ENCODE peak calls at places on chromosomes 7 and 10, in eight cellular contexts. N is naive thymus-derived CD4-positive, alpha-beta T cell; A is aorta; H is A549; O is mammary epithelial cell; Y is astrocyte; I is Caco-2; U is colonic mucosa. X is an unnamed sample.

GRCh38 chr10:37732685-37733084 is 124.7 kb downstream of the ZNF248 start:
- DNase-seq in O (no peak), A (no peak), I (no peak), Y (no peak), N (no peak), U (no peak), H (no peak), X (no peak)

GRCh38 chr10:116690356-116691078 is 51.8 kb downstream of the HSPA12A start:
- DNase-seq in I (no peak), H (no peak), O (no peak), N (no peak), U (no peak), Y (no peak), A (no peak), X (no peak)

GRCh38 chr10:125340871-125341270 is 180.5 kb upstream of the CTBP2 start:
- DNase-seq in N (no peak), Y (peak; percentile 0), A (no peak), I (no peak), O (peak; percentile 60), H (no peak), U (no peak), X (no peak)

GRCh38 chr7:137957887-137958286 is 44.0 kb downstream of the CREB3L2 start:
- DNase-seq in Y (no peak), H (no peak), N (no peak), U (no peak), I (no peak), O (no peak), A (peak; percentile 70), X (no peak)

GRCh38 chr10:79490400-79491081 is 21.8 kb upstream of the EIF5AL1 start:
- DNase-seq in H (no peak), I (no peak), N (no peak), O (no peak), Y (peak; percentile 58), A (no peak), U (no peak), X (no peak)

GRCh38 chr10:70267161-70267933 is 16.5 kb downstream of the NPFFR1 start:
- DNase-seq in A (no peak), Y (peak; percentile 96), O (peak; percentile 97), N (no peak), I (peak; percentile 45), H (peak; percentile 73), U (peak; percentile 32), X (no peak)

GRCh38 chr10:117373848-117374505 is 1.3 kb downstream of the PDZD8 start:
- DNase-seq in O (peak; percentile 57), H (peak; percentile 33), N (peak; percentile 11), U (peak; percentile 55), Y (peak; percentile 29), I (peak; percentile 39), A (peak; percentile 61), X (no peak)

GRCh38 chr10:3813986-3814831 is 29.2 kb upstream of the KLF6 start:
- DNase-seq in N (no peak), U (no peak), Y (peak; percentile 61), A (no peak), O (peak; percentile 21), H (no peak), I (no peak), X (no peak)

GRCh38 chr10:6269953-6270867 is 67.5 kb downstream of the PFKFB3 start:
- DNase-seq in N (no peak), H (no peak), U (peak; percentile 18), Y (no peak), A (no peak), I (no peak), O (peak; percentile 90), X (peak; percentile 49)

GRCh38 chr7:94578615-94579014 is 69.0 kb downstream of the CASD1 start:
- DNase-seq in Y (no peak), O (peak; percentile 56), U (no peak), I (no peak), N (no peak), H (no peak), A (no peak), X (no peak)

GRCh38 chr10:46551701-46552525 is 4.5 kb downstream of the GPRIN2 start:
- DNase-seq in O (no peak), U (peak; percentile 49), Y (no peak), H (no peak), A (peak; percentile 51), I (peak; percentile 12), N (no peak), X (peak; percentile 7)

GRCh38 chr10:15460661-15461060 is 89.6 kb upstream of the FAM171A1 start:
- DNase-seq in N (no peak), O (no peak), Y (no peak), A (no peak), H (no peak), U (no peak), I (no peak), X (no peak)

GRCh38 chr10:82966130-82966529 is 1091.1 kb downstream of the NRG3 start:
- DNase-seq in N (no peak), H (no peak), A (no peak), O (no peak), U (no peak), Y (no peak), I (no peak), X (no peak)

GRCh38 chr10:31914370-31914769 is 14.3 kb downstream of the ARHGAP12 start:
- DNase-seq in U (no peak), A (no peak), O (no peak), I (no peak), Y (no peak), H (no peak), N (no peak), X (no peak)

GRCh38 chr7:29794959-29795629 is 11.2 kb upstream of the WIPF3 start:
- DNase-seq in N (no peak), H (no peak), I (no peak), Y (no peak), U (no peak), A (no peak), O (no peak), X (no peak)

GRCh38 chr10:33899578-33900531 is 565.4 kb upstream of the NRP1 start:
- DNase-seq in O (peak; percentile 70), U (no peak), I (no peak), H (no peak), A (no peak), N (no peak), Y (no peak), X (no peak)

GRCh38 chr10:126169899-126170298 is 218.4 kb downstream of the ADAM12 start:
- DNase-seq in A (no peak), I (no peak), N (no peak), U (no peak), H (no peak), O (no peak), Y (no peak), X (no peak)

GRCh38 chr10:32144817-32145688 is 88.8 kb upstream of the KIF5B start:
- DNase-seq in H (no peak), I (no peak), O (peak; percentile 48), U (peak; percentile 77), N (no peak), A (no peak), Y (no peak), X (no peak)

GRCh38 chr7:38311329-38311937 is 38.0 kb upstream of the TARP start:
- DNase-seq in A (peak; percentile 56), N (no peak), I (no peak), U (peak; percentile 49), O (no peak), H (peak; percentile 54), Y (no peak), X (no peak)

GRCh38 chr7:116021237-116021636 is 9.3 kb downstream of the TFEC start:
- DNase-seq in N (no peak), U (no peak), I (no peak), O (no peak), H (no peak), Y (no peak), A (no peak), X (no peak)

GRCh38 chr10:59179027-59179426 is 2.6 kb downstream of the PHYHIPL start:
- DNase-seq in H (no peak), Y (no peak), A (no peak), U (no peak), N (no peak), O (no peak), I (no peak), X (no peak)

GRCh38 chr7:48038815-48039496 is 3.6 kb downstream of the C7orf57 start:
- DNase-seq in Y (no peak), U (no peak), I (no peak), A (no peak), N (no peak), O (no peak), H (no peak), X (no peak)

GRCh38 chr7:158164101-158165095 is 423.2 kb downstream of the PTPRN2 start:
- DNase-seq in I (no peak), N (no peak), O (no peak), U (no peak), H (no peak), Y (no peak), A (no peak), X (no peak)
- H3K9me3 ChIP-seq in I (no peaks in the 10 kb centered on the region), N (no peaks in the 10 kb centered on the region), O (peaks cover 17% of the 10 kb centered on the region), U (no peaks in the 10 kb centered on the region), H (no peaks in the 10 kb centered on the region), Y (peaks cover 11% of the 10 kb centered on the region), A (peaks cover 2% of the 10 kb centered on the region), X (no peaks in the 10 kb centered on the region)

GRCh38 chr7:157977306-157977705 is 610.3 kb downstream of the PTPRN2 start:
- DNase-seq in A (no peak), U (no peak), O (no peak), Y (no peak), H (no peak), I (no peak), N (no peak), X (no peak)
- H3K9me3 ChIP-seq in A (peaks cover 4% of the 10 kb centered on the region), U (no peaks in the 10 kb centered on the region), O (peaks cover 38% of the 10 kb centered on the region), Y (peaks cover 15% of the 10 kb centered on the region), H (no peaks in the 10 kb centered on the region), I (no peaks in the 10 kb centered on the region), N (no peaks in the 10 kb centered on the region), X (no peaks in the 10 kb centered on the region)

DNA sequence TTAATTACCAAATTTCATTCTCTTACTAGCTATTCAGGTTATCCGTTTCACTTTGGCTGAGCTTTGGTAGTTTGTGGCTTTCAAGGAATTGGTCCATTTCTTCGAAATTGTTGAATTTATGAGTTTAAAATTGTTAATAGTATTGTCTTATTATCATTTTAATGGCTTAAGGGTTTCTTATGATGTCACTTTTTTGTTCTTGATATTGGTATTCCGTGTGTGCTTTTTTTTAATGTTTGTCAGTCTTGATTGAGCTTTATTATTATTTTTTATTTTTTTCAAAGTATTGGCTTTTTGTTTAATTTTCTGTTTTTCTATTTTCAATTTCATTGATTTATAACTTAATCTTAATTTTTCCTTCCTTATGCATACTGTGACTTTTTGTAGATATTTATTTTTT is 25.9 kb downstream of the FRG2B start:
- DNase-seq in O (no peak), Y (no peak), U (no peak), H (no peak), N (no peak), I (no peak), A (no peak), X (no peak)
- H3K9me3 ChIP-seq in O (no peaks in the 10 kb centered on the region), Y (peaks cover 3% of the 10 kb centered on the region), U (no peaks in the 10 kb centered on the region), H (no peaks in the 10 kb centered on the region), N (no peaks in the 10 kb centered on the region), I (peaks cover 9% of the 10 kb centered on the region), A (no peaks in the 10 kb centered on the region), X (no peaks in the 10 kb centered on the region)

DNA sequence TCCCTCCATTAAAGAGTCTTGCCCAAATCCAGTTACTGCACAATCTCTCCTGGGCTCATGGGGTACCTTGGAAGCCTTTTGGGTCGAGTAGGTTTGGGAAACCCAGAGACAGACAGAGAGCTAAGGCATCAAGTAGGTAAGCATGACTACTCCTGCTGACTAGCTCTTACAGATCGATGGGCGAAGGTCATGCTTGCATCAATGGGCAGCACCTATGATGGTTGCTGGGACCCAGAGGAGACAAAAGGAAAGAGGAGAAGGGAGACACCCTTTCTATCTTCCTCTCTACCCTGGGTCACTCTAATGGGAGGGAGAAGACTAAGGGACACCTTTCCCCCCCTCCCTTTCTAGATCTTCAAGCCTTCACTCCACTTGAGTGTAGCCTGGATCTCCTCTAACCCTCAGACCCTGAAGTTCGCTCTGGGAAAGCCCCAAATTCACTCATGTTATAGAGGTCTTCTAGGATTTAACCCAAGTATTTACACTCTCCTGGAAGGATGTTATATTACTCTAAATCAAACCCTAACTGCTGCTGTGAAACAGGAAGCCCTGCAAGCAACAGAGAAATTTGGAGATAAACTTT is 31.6 kb upstream of the ZNF746 start:
- DNase-seq in I (no peak), A (no peak), N (no peak), H (no peak), Y (peak; percentile 8), O (no peak), U (no peak), X (no peak)
- H3K9me3 ChIP-seq in I (peaks cover 43% of the 10 kb centered on the region), A (peaks cover 21% of the 10 kb centered on the region), N (peaks cover 23% of the 10 kb centered on the region), H (peaks cover 34% of the 10 kb centered on the region), Y (peaks cover 18% of the 10 kb centered on the region), O (peaks cover 35% of the 10 kb centered on the region), U (peaks cover 5% of the 10 kb centered on the region), X (peaks cover 9% of the 10 kb centered on the region)

X was measured in T-helper 17 cell.